ENCODE peak calls at places on chromosomes 7 and 10, in five cellular contexts. A is A549; R is mesothelial cell of epicardium; U is activated CD8-positive, alpha-beta T cell treated with anti-CD3 and anti-CD28 coated beads for 36 hours; O is astrocyte. F is an unnamed sample.

GRCh38 chr7:97307521-97308108 is 190.1 kb downstream of the SDHAF3 start:
- DNase-seq in U (no peak), A (no peak), R (no peak), O (peak; percentile 0), F (no peak)

GRCh38 chr10:111093741-111094380 is 17.0 kb downstream of the ADRA2A start:
- DNase-seq in U (no peak), A (no peak), R (no peak), O (peak; percentile 35), F (no peak)

GRCh38 chr10:119308089-119308488 is 100.7 kb downstream of the GRK5 start:
- DNase-seq in O (no peak), A (no peak), R (no peak), U (no peak), F (no peak)

GRCh38 chr7:36651404-36651803 is 72.9 kb downstream of the AOAH start:
- DNase-seq in A (no peak), R (no peak), U (no peak), O (peak; percentile 67), F (no peak)

GRCh38 chr10:72328045-72328828 is 26.5 kb downstream of the DNAJB12 start:
- DNase-seq in R (no peak), A (peak; percentile 63), U (peak; percentile 58), O (no peak), F (peak; percentile 89)

GRCh38 chr7:49112222-49112621 is 187.9 kb downstream of the CDC14C start:
- DNase-seq in O (no peak), R (no peak), U (no peak), A (no peak), F (no peak)

GRCh38 chr7:138913783-138914182 is 67.4 kb downstream of the KIAA1549 start:
- DNase-seq in R (no peak), A (no peak), O (no peak), U (no peak), F (no peak)

GRCh38 chr7:12756841-12757240 is 69.4 kb downstream of the ARL4A start:
- DNase-seq in O (peak; percentile 76), A (no peak), R (no peak), U (no peak), F (no peak)

GRCh38 chr7:155979994-155980393 is 167.7 kb upstream of the SHH start:
- DNase-seq in A (no peak), U (no peak), R (no peak), O (no peak), F (no peak)

GRCh38 chr10:120514035-120514620 is 57.1 kb downstream of the PLPP4 start:
- DNase-seq in O (no peak), U (peak; percentile 52), R (peak; percentile 54), A (no peak), F (peak; percentile 12)

GRCh38 chr7:75992083-75992755 is 2.2 kb downstream of the TMEM120A start:
- DNase-seq in U (no peak), A (no peak), O (no peak), R (no peak), F (no peak)

GRCh38 chr7:36871863-36872262 is 147.6 kb upstream of the AOAH start:
- DNase-seq in U (peak; percentile 24), A (no peak), O (no peak), R (no peak), F (no peak)

GRCh38 chr7:8125680-8126444 is 136.1 kb downstream of the ICA1 start:
- DNase-seq in R (no peak), O (no peak), A (no peak), U (peak; percentile 94), F (no peak)

GRCh38 chr10:63798599-63799498 is 277.6 kb downstream of the REEP3 start:
- DNase-seq in R (no peak), A (no peak), O (peak; percentile 99), U (no peak), F (peak; percentile 62)

GRCh38 chr7:20290505-20291111 is 40.1 kb upstream of the ITGB8 start:
- DNase-seq in A (no peak), R (no peak), U (no peak), O (no peak), F (no peak)

GRCh38 chr10:122113161-122113944 is 124.4 kb downstream of the TACC2 start:
- DNase-seq in A (peak; percentile 88), U (peak; percentile 9), R (peak; percentile 41), O (peak; percentile 48), F (peak; percentile 74)

GRCh38 chr10:130715686-130716670 is 579.8 kb downstream of the GLRX3 start:
- DNase-seq in U (no peak), R (no peak), O (no peak), A (no peak), F (no peak)

GRCh38 chr10:76086571-76087260 is 655.3 kb downstream of the LRMDA start:
- DNase-seq in A (peak; percentile 74), O (peak; percentile 97), U (peak; percentile 8), R (no peak), F (peak; percentile 60)

GRCh38 chr7:91618665-91619437 is 261.7 kb downstream of the MTERF1 start:
- DNase-seq in O (no peak), R (no peak), U (no peak), A (no peak), F (no peak)

GRCh38 chr10:3786295-3786981 is 1.4 kb upstream of the KLF6 start:
- DNase-seq in U (peak; percentile 64), A (no peak), O (peak; percentile 44), R (no peak), F (peak; percentile 54)

GRCh38 chr10:76082956-76083355 is 651.5 kb downstream of the LRMDA start:
- DNase-seq in A (peak; percentile 24), U (no peak), R (no peak), O (peak; percentile 83), F (no peak)

GRCh38 chr7:19369806-19370205 is 224.6 kb upstream of the FERD3L start:
- DNase-seq in R (no peak), O (no peak), A (no peak), U (no peak), F (no peak)

GRCh38 chr7:91759205-91759863 is 121.2 kb downstream of the MTERF1 start:
- DNase-seq in U (no peak), R (no peak), O (peak; percentile 22), A (no peak), F (peak; percentile 87)

GRCh38 chr7:86653919-86654659 is 10.4 kb downstream of the GRM3 start:
- DNase-seq in O (no peak), U (no peak), A (no peak), R (no peak), F (peak; percentile 1)

GRCh38 chr10:71972746-71973695 is 8.8 kb downstream of the CHST3 start:
- DNase-seq in O (no peak), U (no peak), A (no peak), R (no peak), F (no peak)

GRCh38 chr7:104482362-104483042 is 154.1 kb downstream of the LHFPL3 start:
- DNase-seq in U (no peak), O (no peak), R (no peak), A (no peak), F (no peak)

GRCh38 chr7:83738436-83738835 is 89.5 kb upstream of the SEMA3E start:
- DNase-seq in R (no peak), O (no peak), A (no peak), U (no peak), F (no peak)

GRCh38 chr7:47634273-47634672 is 52.4 kb upstream of the TNS3 start:
- DNase-seq in O (peak; percentile 73), R (no peak), U (no peak), A (no peak), F (no peak)

GRCh38 chr7:28410628-28411578 is 1.4 kb upstream of the CREB5 start:
- DNase-seq in R (no peak), U (peak; percentile 23), A (no peak), O (peak; percentile 62), F (peak; percentile 54)

GRCh38 chr10:72263613-72264241 is 10.0 kb upstream of the DDIT4 start:
- DNase-seq in A (no peak), R (no peak), U (peak; percentile 59), O (no peak), F (peak; percentile 91)

GRCh38 chr7:121739465-121739864 is 133.5 kb upstream of the PTPRZ1 start:
- DNase-seq in R (no peak), U (no peak), O (peak; percentile 0), A (no peak), F (no peak)

GRCh38 chr7:34939175-34939574 is 98.1 kb downstream of the DPY19L1 start:
- DNase-seq in R (no peak), U (no peak), O (peak; percentile 68), A (peak; percentile 60), F (no peak)

GRCh38 chr10:93061594-93062498 is 1.2 kb downstream of the CYP26C1 start:
- DNase-seq in A (no peak), O (peak; percentile 27), R (no peak), U (peak; percentile 24), F (no peak)

GRCh38 chr7:17599733-17600685 is 301.6 kb downstream of the AHR start:
- DNase-seq in A (peak; percentile 49), O (peak; percentile 99), U (no peak), R (no peak), F (peak; percentile 68)

GRCh38 chr7:129315916-129316315 is 91.1 kb downstream of the AHCYL2 start:
- DNase-seq in R (no peak), U (no peak), O (peak; percentile 18), A (no peak), F (no peak)
- TF ChIP-seq CTCF in R (no peak), U (no peak), O (no peak), A (no peak), F (no peak)

DNA sequence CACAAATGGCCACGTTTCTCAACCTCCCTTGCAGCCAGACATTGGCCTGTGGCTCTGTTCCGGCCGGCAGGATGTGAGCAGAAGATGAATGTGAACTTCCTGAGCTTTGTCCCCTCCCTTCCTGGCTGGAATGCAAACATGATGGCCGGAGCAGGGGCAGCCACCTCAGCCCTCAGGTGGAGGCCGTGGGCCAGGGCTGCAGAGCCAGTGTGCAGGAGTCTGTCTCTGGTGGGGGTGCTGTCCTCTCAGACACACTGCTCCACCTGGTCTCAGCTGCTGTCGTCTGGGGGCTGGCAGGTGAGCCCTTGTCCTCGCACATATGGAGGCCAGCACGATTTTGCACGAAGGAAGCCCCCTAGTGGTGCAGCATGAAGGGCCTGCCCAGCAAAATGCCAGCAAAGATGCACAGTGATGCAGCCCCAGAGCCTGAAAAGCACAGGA is 25.3 kb upstream of the PWWP2B start:
- DNase-seq in O (no peak), A (no peak), R (peak; percentile 11), U (peak; percentile 54), F (peak; percentile 18)
- TF ChIP-seq CTCF in O (peak; percentile 9), A (peak; percentile 36), R (peak; percentile 21), U (peak; percentile 14), F (peak; percentile 38)

GRCh38 chr10:58588673-58589265 is 76.1 kb downstream of the BICC1 start:
- DNase-seq in O (no peak), A (no peak), U (peak; percentile 2), R (no peak), F (peak; percentile 19)
- TF ChIP-seq CTCF in O (no peak), A (no peak), U (no peak), R (no peak), F (peak; percentile 21)

DNA sequence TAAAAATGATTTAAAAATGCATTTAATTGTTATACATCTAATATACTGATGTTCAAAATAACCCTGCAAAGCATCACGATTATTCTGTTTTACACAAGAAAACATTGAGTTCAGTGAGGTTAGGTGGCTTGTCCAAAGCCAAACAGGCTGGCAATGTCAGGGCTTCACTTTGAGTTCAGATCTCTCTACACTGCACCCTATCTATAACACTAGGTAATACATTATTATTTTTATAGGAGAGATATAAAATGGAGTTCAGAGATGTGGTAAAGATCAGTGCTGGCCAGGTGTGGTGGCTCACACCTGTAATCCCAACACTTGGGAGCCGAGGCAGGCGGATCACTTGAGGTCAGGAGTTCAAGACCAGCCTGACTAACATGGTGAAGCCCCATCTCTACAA is 165.9 kb upstream of the MYO3A start:
- DNase-seq in O (no peak), A (no peak), U (no peak), R (no peak), F (no peak)
- TF ChIP-seq CTCF in O (no peak), A (no peak), U (no peak), R (no peak), F (no peak)